ENCODE peak calls at places on chromosome 18, in ten cellular contexts. R, X, T, A, D, U, W, B, J and H are unnamed samples.

GRCh38 chr18:37299471-37300304 is 265.9 kb downstream of the CELF4 start:
- DNase-seq in R (no peak), X (peak; percentile 72), T (no peak), A (no peak), D (peak; percentile 89), U (peak; percentile 78), W (peak; percentile 98), B (peak; percentile 88), J (peak; percentile 54), H (peak; percentile 88)

GRCh38 chr18:48050176-48050575 is 119.7 kb upstream of the SMAD2 start:
- DNase-seq in R (no peak), X (no peak), T (no peak), A (no peak), D (no peak), U (no peak), W (no peak), B (no peak), J (no peak), H (no peak)

GRCh38 chr18:45084207-45084606 is 403.5 kb downstream of the SETBP1 start:
- DNase-seq in R (no peak), X (no peak), T (no peak), A (no peak), D (no peak), U (no peak), W (no peak), B (peak; percentile 71), J (no peak), H (no peak)

GRCh38 chr18:13570216-13570615 is 156.1 kb downstream of the FAM210A start:
- DNase-seq in R (no peak), X (no peak), T (no peak), A (no peak), D (no peak), U (no peak), W (no peak), B (no peak), J (no peak), H (no peak)

GRCh38 chr18:48342588-48342987 is 66.6 kb downstream of the ZBTB7C start:
- DNase-seq in R (no peak), X (no peak), T (no peak), A (no peak), D (no peak), U (peak; percentile 26), W (no peak), B (no peak), J (peak; percentile 14), H (no peak)

GRCh38 chr18:7600036-7600435 is 32.9 kb downstream of the PTPRM start:
- DNase-seq in R (no peak), X (no peak), T (no peak), A (no peak), D (no peak), U (no peak), W (no peak), B (no peak), J (no peak), H (no peak)

GRCh38 chr18:75207298-75208054 is 1.5 kb downstream of the PTGR3 start:
- DNase-seq in R (no peak), X (no peak), T (peak; percentile 53), A (no peak), D (peak; percentile 69), U (peak; percentile 11), W (no peak), B (no peak), J (no peak), H (no peak)

GRCh38 chr18:41761329-41762028 is 193.6 kb upstream of the PIK3C3 start:
- DNase-seq in R (no peak), X (no peak), T (no peak), A (no peak), D (peak; percentile 60), U (no peak), W (no peak), B (peak; percentile 73), J (no peak), H (no peak)

GRCh38 chr18:31746396-31746795 is 14.3 kb downstream of the SLC25A52 start:
- DNase-seq in R (no peak), X (no peak), T (no peak), A (no peak), D (no peak), U (no peak), W (no peak), B (no peak), J (no peak), H (no peak)

GRCh38 chr18:49848115-49848514 is 34.8 kb upstream of the ACAA2 start:
- DNase-seq in R (no peak), X (no peak), T (no peak), A (no peak), D (no peak), U (no peak), W (no peak), B (no peak), J (no peak), H (no peak)

GRCh38 chr18:7855051-7855450 is 287.9 kb downstream of the PTPRM start:
- DNase-seq in R (no peak), X (no peak), T (no peak), A (no peak), D (no peak), U (no peak), W (no peak), B (no peak), J (no peak), H (no peak)

GRCh38 chr18:69569133-69569532 is 168.4 kb downstream of the DOK6 start:
- DNase-seq in R (no peak), X (no peak), T (no peak), A (no peak), D (no peak), U (no peak), W (no peak), B (no peak), J (no peak), H (no peak)

GRCh38 chr18:72849671-72850070 is 18.1 kb downstream of the NETO1 start:
- DNase-seq in R (no peak), X (no peak), T (no peak), A (no peak), D (no peak), U (no peak), W (no peak), B (no peak), J (no peak), H (no peak)

GRCh38 chr18:62189208-62189607 is 2.2 kb downstream of the RELCH start:
- DNase-seq in R (no peak), X (no peak), T (no peak), A (no peak), D (no peak), U (no peak), W (no peak), B (no peak), J (no peak), H (no peak)

GRCh38 chr18:3852321-3852720 is 402.3 kb downstream of the TGIF1 start:
- DNase-seq in R (no peak), X (no peak), T (no peak), A (no peak), D (no peak), U (no peak), W (no peak), B (no peak), J (no peak), H (no peak)

GRCh38 chr18:23138470-23138869 is 3.2 kb downstream of the CABLES1 start:
- DNase-seq in R (no peak), X (no peak), T (no peak), A (no peak), D (no peak), U (no peak), W (peak; percentile 43), B (no peak), J (no peak), H (no peak)